ENCODE peak calls at places on chromosomes 1 and 21, in nine cellular contexts. M is body of pancreas, B is psoas muscle, P is cardiac muscle cell, S is transverse colon, X is left lung, V is OCI-LY7, A is H1, U is fibroblast of lung. N is an unnamed sample. For H3K9me3 and H3K36me3, the result is how much of the 10 kb centered on the place peaks cover.

GRCh38 chr1:15343729-15344128 is 66.0 kb upstream of the EFHD2 start:
- DNase-seq in X (no peak), S (no peak), P (peak), A (no peak), M (peak), B (peak), U (peak), V (no peak), N (no peak)

GRCh38 chr1:204320413-204320812 is 39.3 kb downstream of the PLEKHA6 start:
- DNase-seq in V (no peak), U (peak), X (no peak), S (no peak), P (no peak), M (no peak), B (no peak), A (no peak), N (peak)

GRCh38 chr1:168134132-168135041 is 2.3 kb downstream of the GPR161 start:
- DNase-seq in A (no peak), P (no peak), X (no peak), B (no peak), M (no peak), U (no peak), V (no peak), S (no peak), N (no peak)

GRCh38 chr1:17893891-17894631 is 138.9 kb downstream of the ACTL8 start:
- DNase-seq in B (no peak), M (no peak), V (no peak), U (no peak), A (no peak), P (no peak), S (no peak), X (no peak), N (no peak)

GRCh38 chr1:203148127-203148526 is 20.6 kb downstream of the ADORA1 start:
- DNase-seq in U (no peak), B (no peak), S (no peak), V (peak), A (no peak), M (peak), X (no peak), P (no peak), N (no peak)

GRCh38 chr1:226371866-226372490 is 35.9 kb downstream of the PARP1 start:
- DNase-seq in S (no peak), V (no peak), A (no peak), P (no peak), U (no peak), B (no peak), M (no peak), X (no peak), N (no peak)

GRCh38 chr1:60828944-60829343 is 253.4 kb upstream of the NFIA start:
- DNase-seq in X (no peak), B (no peak), A (no peak), V (no peak), M (no peak), U (no peak), S (no peak), P (no peak), N (no peak)

GRCh38 chr1:158035976-158036583 is 42.6 kb downstream of the KIRREL1 start:
- DNase-seq in V (peak), S (peak), B (no peak), M (peak), U (peak), P (peak), X (no peak), A (no peak), N (no peak)

GRCh38 chr1:60886090-60886489 is 196.3 kb upstream of the NFIA start:
- DNase-seq in S (no peak), P (no peak), A (no peak), M (no peak), X (no peak), V (no peak), U (no peak), B (no peak), N (no peak)

GRCh38 chr1:230102472-230102871 is 35.4 kb downstream of the GALNT2 start:
- DNase-seq in X (no peak), P (no peak), M (no peak), V (no peak), B (no peak), S (no peak), U (no peak), A (no peak), N (no peak)

GRCh38 chr1:109649380-109649987 is 6.4 kb upstream of the GSTM4 start:
- DNase-seq in A (no peak), M (no peak), S (no peak), V (no peak), U (peak), X (no peak), P (no peak), B (no peak), N (peak)

GRCh38 chr21:42227909-42228708 is 9.2 kb downstream of the ABCG1 start:
- DNase-seq in P (no peak), S (peak), A (no peak), V (peak), U (peak), B (peak), M (peak), X (peak), N (peak)

GRCh38 chr1:9066945-9067807 is 2.3 kb downstream of the SLC2A5 start:
- DNase-seq in B (peak), U (peak), S (peak), M (peak), V (peak), A (no peak), P (no peak), X (no peak), N (peak)

GRCh38 chr1:9630331-9631081 is 21.0 kb upstream of the PIK3CD start:
- DNase-seq in X (no peak), B (no peak), U (no peak), A (no peak), P (no peak), V (no peak), M (no peak), S (no peak), N (no peak)

GRCh38 chr1:14961661-14962267 is 191.8 kb upstream of the TMEM51 start:
- DNase-seq in U (no peak), V (peak), B (no peak), P (no peak), X (no peak), A (no peak), S (no peak), M (no peak), N (no peak)

GRCh38 chr1:204558467-204558866 is 42.3 kb downstream of the MDM4 start:
- DNase-seq in B (no peak), S (no peak), U (no peak), A (no peak), M (no peak), V (peak), P (no peak), X (no peak), N (no peak)

GRCh38 chr1:117284408-117285215 is 73.9 kb upstream of the VTCN1 start:
- DNase-seq in P (peak), A (no peak), X (no peak), M (peak), V (peak), U (peak), B (no peak), S (no peak), N (peak)

GRCh38 chr1:52697795-52698674 is at the start of gene COA7:
- DNase-seq in X (peak), V (peak), B (peak), S (peak), U (peak), P (peak), M (peak), A (no peak), N (peak)

GRCh38 chr1:88753506-88753905 is 69.4 kb downstream of the PKN2 start:
- DNase-seq in S (no peak), V (no peak), A (no peak), U (no peak), X (no peak), B (no peak), M (no peak), P (no peak), N (no peak)

GRCh38 chr1:76198452-76198851 is 123.9 kb downstream of the ST6GALNAC3 start:
- DNase-seq in M (no peak), X (no peak), B (no peak), U (peak), V (no peak), P (peak), A (no peak), S (no peak), N (no peak)

GRCh38 chr1:202123336-202123813 is 658 bp downstream of the GPR37L1 start:
- DNase-seq in P (no peak), S (no peak), X (peak), U (no peak), B (no peak), M (no peak), A (no peak), V (no peak), N (no peak)

GRCh38 chr1:41425369-41425768 is 59.1 kb downstream of the EDN2 start:
- DNase-seq in A (no peak), X (no peak), B (no peak), U (no peak), M (no peak), S (no peak), V (no peak), P (no peak), N (no peak)

GRCh38 chr1:224541901-224542610 is 74.1 kb upstream of the CNIH3 start:
- DNase-seq in X (no peak), B (no peak), M (no peak), A (no peak), S (no peak), U (peak), V (no peak), P (no peak), N (no peak)

GRCh38 chr1:216903389-216903754 is 180.1 kb upstream of the ESRRG start:
- DNase-seq in X (no peak), P (no peak), S (no peak), U (peak), B (no peak), A (no peak), M (no peak), V (no peak), N (no peak)

GRCh38 chr1:172497230-172497629 is 35.7 kb upstream of the SUCO start:
- DNase-seq in B (no peak), X (no peak), M (no peak), A (peak), S (no peak), V (no peak), P (peak), U (peak), N (peak)

GRCh38 chr1:147853391-147853790 is 49.2 kb upstream of the GJA8 start:
- DNase-seq in V (no peak), S (no peak), M (no peak), X (no peak), P (no peak), B (no peak), U (peak), A (no peak), N (peak)

GRCh38 chr21:39602793-39603192 is 9.9 kb upstream of the B3GALT5 start:
- DNase-seq in B (no peak), M (no peak), A (no peak), X (no peak), P (no peak), V (no peak), U (no peak), S (no peak), N (no peak)

GRCh38 chr1:166839600-166840308 is 479 bp downstream of the POGK start:
- DNase-seq in S (peak), A (no peak), P (peak), B (peak), X (peak), V (peak), U (peak), M (peak), N (peak)

GRCh38 chr1:29497395-29498125 is 261.2 kb downstream of the PTPRU start:
- DNase-seq in P (no peak), B (no peak), M (no peak), U (no peak), X (peak), A (no peak), S (no peak), V (no peak), N (no peak)

GRCh38 chr1:1538989-1539309 is 1.5 kb downstream of the TMEM240 start:
- DNase-seq in A (no peak), U (no peak), M (no peak), S (no peak), B (no peak), P (no peak), V (no peak), X (no peak), N (no peak)

GRCh38 chr1:19229828-19230325 is 19.8 kb upstream of the UBR4 start:
- DNase-seq in S (no peak), M (no peak), U (no peak), P (no peak), V (no peak), B (no peak), A (no peak), X (no peak), N (no peak)

GRCh38 chr1:159958721-159959380 is 4.8 kb upstream of the SLAMF9 start:
- DNase-seq in V (no peak), A (no peak), X (no peak), B (no peak), U (no peak), M (no peak), P (no peak), S (no peak), N (no peak)

GRCh38 chr1:201176931-201177330 is 13.7 kb upstream of the IGFN1 start:
- DNase-seq in U (peak), V (no peak), M (no peak), B (peak), P (no peak), S (peak), X (no peak), A (no peak), N (peak)

GRCh38 chr1:193634470-193634869 is 448.1 kb upstream of the B3GALT2 start:
- DNase-seq in S (no peak), X (no peak), A (no peak), P (no peak), V (no peak), B (no peak), U (no peak), M (no peak), N (no peak)

GRCh38 chr1:180731131-180731530 is 99.3 kb downstream of the XPR1 start:
- DNase-seq in X (no peak), B (no peak), A (no peak), U (no peak), P (no peak), S (no peak), M (no peak), V (no peak), N (no peak)
- H3K9me3 ChIP-seq in X (half or more), B (under half), A (under half), U (under half), P (under half), S (under half), M (under half), V (under half), N (under half)

DNA sequence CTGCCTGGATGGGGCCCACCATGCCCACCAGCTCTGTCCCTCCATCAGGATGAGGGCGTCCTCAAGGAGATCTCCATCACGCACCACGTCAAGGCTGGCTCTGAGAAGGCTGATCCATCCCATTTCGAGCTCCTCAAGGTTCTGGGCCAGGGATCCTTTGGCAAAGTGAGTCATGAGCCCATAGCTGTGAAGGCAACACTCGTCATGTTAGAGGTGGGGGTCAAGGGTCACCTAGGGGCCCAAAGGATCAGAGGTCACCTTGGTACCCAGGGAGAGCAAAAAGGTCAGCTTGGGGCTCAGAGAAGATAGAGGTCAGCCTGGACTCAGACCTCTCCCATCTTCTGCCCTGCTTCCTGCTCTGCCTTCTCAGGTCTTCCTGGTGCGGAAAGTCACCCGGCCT is 17.3 kb downstream of the RPS6KA1 start:
- DNase-seq in V (no peak), M (no peak), A (no peak), P (no peak), X (no peak), B (no peak), S (no peak), U (no peak), N (no peak)
- H3K36me3 ChIP-seq in V (under half), M (under half), A (under half), P (under half), X (half or more), B (under half), S (under half), U (under half), N (under half)

GRCh38 chr21:36858320-36858957 is 108.0 kb downstream of the HLCS start:
- DNase-seq in V (no peak), M (no peak), B (no peak), P (no peak), A (no peak), U (no peak), S (no peak), X (no peak), N (no peak)

GRCh38 chr21:36859744-36860501 is 106.5 kb downstream of the HLCS start:
- DNase-seq in X (peak), B (peak), A (peak), P (peak), U (peak), V (peak), S (peak), M (peak), N (peak)

GRCh38 chr21:36854391-36854790 is 112.1 kb downstream of the HLCS start:
- DNase-seq in B (no peak), V (peak), U (no peak), A (peak), X (no peak), P (peak), M (peak), S (peak), N (no peak)

GRCh38 chr21:36852864-36853263 is 113.6 kb downstream of the HLCS start:
- DNase-seq in A (no peak), B (no peak), S (no peak), V (no peak), M (no peak), P (no peak), X (no peak), U (no peak), N (no peak)

GRCh38 chr21:36856643-36857042 is 109.8 kb downstream of the HLCS start:
- DNase-seq in A (no peak), B (no peak), P (no peak), M (no peak), S (no peak), V (no peak), U (no peak), X (no peak), N (no peak)
- H3K27ac ChIP-seq in A (no peak), B (no peak), P (no peak), M (no peak), S (no peak), V (no peak), U (no peak), X (no peak), N (no peak)

GRCh38 chr1:4150262-4150661 is 250.2 kb upstream of the C1orf174 start:
- DNase-seq in V (no peak), A (no peak), U (no peak), X (no peak), B (no peak), M (no peak), P (no peak), S (no peak), N (no peak)

GRCh38 chr1:4149281-4149680 is 249.2 kb upstream of the C1orf174 start:
- DNase-seq in X (no peak), M (no peak), S (no peak), A (no peak), U (no peak), P (no peak), B (no peak), V (no peak), N (no peak)

GRCh38 chr1:4156241-4156640 is 256.2 kb upstream of the C1orf174 start:
- DNase-seq in U (no peak), M (no peak), P (no peak), S (no peak), A (no peak), V (no peak), X (no peak), B (no peak), N (no peak)

GRCh38 chr1:4153571-4153970 is 253.5 kb upstream of the C1orf174 start:
- DNase-seq in M (no peak), V (no peak), B (no peak), S (no peak), X (no peak), A (no peak), P (no peak), U (no peak), N (no peak)

DNA sequence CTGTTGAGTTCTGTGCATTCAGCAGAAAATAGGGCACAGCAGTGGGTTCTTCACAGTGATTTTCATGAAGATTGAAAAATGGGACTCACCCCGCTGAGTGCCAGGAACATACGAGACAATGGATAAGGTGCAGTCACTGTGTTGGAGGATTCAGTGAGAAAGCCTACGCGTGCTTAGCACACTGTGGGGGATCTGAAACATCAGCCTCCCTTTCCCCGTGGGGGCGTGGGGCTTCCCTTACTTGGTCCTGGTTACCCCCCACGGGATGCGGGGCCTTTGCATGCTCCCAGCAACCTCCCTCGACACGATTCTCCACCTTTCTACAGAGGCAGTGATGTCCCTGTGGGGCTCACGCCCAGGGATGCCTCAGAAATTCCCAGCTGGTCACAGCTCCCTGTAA is 252.2 kb upstream of the C1orf174 start:
- DNase-seq in U (no peak), P (no peak), V (no peak), M (no peak), B (no peak), X (no peak), S (no peak), A (no peak), N (no peak)
- H3K9me3 ChIP-seq in U (under half), P (under half), V (under half), M (under half), B (under half), X (under half), S (under half), A (under half), N (under half)

GRCh38 chr21:46327711-46328110 is 3.8 kb downstream of the PCNT start:
- DNase-seq in S (no peak), V (no peak), B (no peak), M (no peak), U (no peak), A (no peak), P (no peak), X (peak), N (no peak)
- H3K36me3 ChIP-seq in S (under half), V (half or more), B (under half), M (under half), U (under half), A (under half), P (under half), X (half or more), N (under half)

GRCh38 chr1:93840956-93841482 is 38.0 kb downstream of the DNTTIP2 start:
- DNase-seq in V (no peak), B (no peak), S (no peak), U (no peak), X (no peak), P (no peak), A (no peak), M (no peak), N (no peak)
- H3K27ac ChIP-seq in V (no peak), B (no peak), S (no peak), U (no peak), X (no peak), P (no peak), A (no peak), M (no peak), N (no peak)